ENCODE peak calls at places on chromosomes 7 and 10, in four cellular contexts. Y is fibroblast of lung, M is brain microvascular endothelial cell, D is astrocyte. H is an unnamed sample.

GRCh38 chr7:99365318-99366141 is 9.0 kb upstream of the ARPC1B start:
- DNase-seq in Y (no peak), M (no peak), D (no peak), H (no peak)

GRCh38 chr7:103795112-103795511 is 194.3 kb downstream of the RELN start:
- DNase-seq in Y (no peak), M (no peak), D (no peak), H (no peak)

GRCh38 chr10:53108317-53108934 is 335.8 kb upstream of the MBL2 start:
- DNase-seq in Y (peak; percentile 1), M (no peak), D (no peak), H (no peak)

GRCh38 chr10:9823268-9823930 is 1194.3 kb upstream of the CELF2 start:
- DNase-seq in Y (peak; percentile 25), M (no peak), D (peak; percentile 16), H (no peak)

GRCh38 chr7:104160375-104160774 is 47.4 kb downstream of the ORC5 start:
- DNase-seq in Y (no peak), M (no peak), D (no peak), H (peak; percentile 5)

GRCh38 chr7:26467104-26467503 is 175.4 kb downstream of the SNX10 start:
- DNase-seq in Y (no peak), M (no peak), D (no peak), H (no peak)

GRCh38 chr7:11830582-11831382 is 1.2 kb downstream of the THSD7A start:
- DNase-seq in Y (peak; percentile 61), M (no peak), D (peak; percentile 51), H (no peak)

GRCh38 chr10:35876248-35876647 is 234.2 kb upstream of the FZD8 start:
- DNase-seq in Y (peak; percentile 69), M (peak; percentile 41), D (peak; percentile 54), H (peak; percentile 63)

GRCh38 chr10:131310904-131311660 is 439 bp downstream of the TCERG1L start:
- DNase-seq in Y (no peak), M (no peak), D (no peak), H (no peak)

GRCh38 chr10:30894221-30894620 is 137.4 kb downstream of the ZNF438 start:
- DNase-seq in Y (no peak), M (no peak), D (no peak), H (no peak)

GRCh38 chr7:35694161-35694783 is 663 bp downstream of the HERPUD2 start:
- DNase-seq in Y (peak; percentile 25), M (peak; percentile 17), D (no peak), H (no peak)

GRCh38 chr7:138886501-138886917 is 88.5 kb upstream of the ATP6V0A4 start:
- DNase-seq in Y (peak; percentile 59), M (peak; percentile 70), D (peak; percentile 39), H (peak; percentile 28)

GRCh38 chr7:56092789-56093531 is at the start of gene PHKG1:
- DNase-seq in Y (peak; percentile 80), M (peak; percentile 74), D (peak; percentile 72), H (no peak)

GRCh38 chr10:127911218-127911866 is 4.4 kb downstream of the PTPRE start:
- DNase-seq in Y (no peak), M (no peak), D (no peak), H (no peak)

GRCh38 chr7:100423315-100423714 is 5.2 kb downstream of the ZCWPW1 start:
- DNase-seq in Y (no peak), M (no peak), D (no peak), H (no peak)

GRCh38 chr7:155764432-155764798 is 47.8 kb downstream of the SHH start:
- DNase-seq in Y (no peak), M (no peak), D (no peak), H (no peak)

GRCh38 chr10:18279202-18279601 is 139.0 kb downstream of the CACNB2 start:
- DNase-seq in Y (peak; percentile 40), M (peak; percentile 9), D (peak; percentile 25), H (peak; percentile 7)

GRCh38 chr7:113371376-113372043 is 253.2 kb upstream of the SMIM30 start:
- DNase-seq in Y (peak; percentile 46), M (no peak), D (peak; percentile 44), H (no peak)

GRCh38 chr10:32982911-32983310 is 24.9 kb upstream of the ITGB1 start:
- DNase-seq in Y (peak; percentile 63), M (no peak), D (peak; percentile 54), H (no peak)

GRCh38 chr7:129434846-129435318 is 650 bp downstream of the STRIP2 start:
- DNase-seq in Y (peak; percentile 18), M (peak; percentile 2), D (no peak), H (no peak)

GRCh38 chr7:135768990-135769389 is 20.4 kb upstream of the FAM180A start:
- DNase-seq in Y (no peak), M (no peak), D (no peak), H (no peak)

GRCh38 chr7:82230826-82231581 is 212.6 kb downstream of the CACNA2D1 start:
- DNase-seq in Y (no peak), M (no peak), D (no peak), H (no peak)

GRCh38 chr7:18386590-18386989 is 109.0 kb upstream of the HDAC9 start:
- DNase-seq in Y (no peak), M (no peak), D (no peak), H (no peak)

GRCh38 chr7:491292-491957 is 28.2 kb downstream of the PDGFA start:
- DNase-seq in Y (no peak), M (no peak), D (no peak), H (no peak)

GRCh38 chr10:80122746-80123145 is 9.8 kb upstream of the PLAC9 start:
- DNase-seq in Y (no peak), M (no peak), D (no peak), H (no peak)

GRCh38 chr10:92913973-92914372 is 65.7 kb downstream of the EXOC6 start:
- DNase-seq in Y (no peak), M (no peak), D (no peak), H (no peak)

GRCh38 chr7:90834771-90835170 is 238.7 kb downstream of the CDK14 start:
- DNase-seq in Y (peak; percentile 66), M (no peak), D (peak; percentile 58), H (no peak)

GRCh38 chr7:116978006-116978405 is 24.7 kb downstream of the ST7 start:
- DNase-seq in Y (no peak), M (no peak), D (no peak), H (no peak)

GRCh38 chr10:27947513-27947912 is 51.4 kb downstream of the ODAD2 start:
- DNase-seq in Y (no peak), M (no peak), D (no peak), H (no peak)

GRCh38 chr7:135798104-135798503 is 49.5 kb upstream of the FAM180A start:
- DNase-seq in Y (no peak), M (no peak), D (no peak), H (no peak)

GRCh38 chr10:111999915-112000302 is 183.7 kb downstream of the GPAM start:
- DNase-seq in Y (no peak), M (no peak), D (no peak), H (no peak)
- TF ChIP-seq CTCF in Y (no peak), M (no peak), D (no peak), H (no peak)

DNA sequence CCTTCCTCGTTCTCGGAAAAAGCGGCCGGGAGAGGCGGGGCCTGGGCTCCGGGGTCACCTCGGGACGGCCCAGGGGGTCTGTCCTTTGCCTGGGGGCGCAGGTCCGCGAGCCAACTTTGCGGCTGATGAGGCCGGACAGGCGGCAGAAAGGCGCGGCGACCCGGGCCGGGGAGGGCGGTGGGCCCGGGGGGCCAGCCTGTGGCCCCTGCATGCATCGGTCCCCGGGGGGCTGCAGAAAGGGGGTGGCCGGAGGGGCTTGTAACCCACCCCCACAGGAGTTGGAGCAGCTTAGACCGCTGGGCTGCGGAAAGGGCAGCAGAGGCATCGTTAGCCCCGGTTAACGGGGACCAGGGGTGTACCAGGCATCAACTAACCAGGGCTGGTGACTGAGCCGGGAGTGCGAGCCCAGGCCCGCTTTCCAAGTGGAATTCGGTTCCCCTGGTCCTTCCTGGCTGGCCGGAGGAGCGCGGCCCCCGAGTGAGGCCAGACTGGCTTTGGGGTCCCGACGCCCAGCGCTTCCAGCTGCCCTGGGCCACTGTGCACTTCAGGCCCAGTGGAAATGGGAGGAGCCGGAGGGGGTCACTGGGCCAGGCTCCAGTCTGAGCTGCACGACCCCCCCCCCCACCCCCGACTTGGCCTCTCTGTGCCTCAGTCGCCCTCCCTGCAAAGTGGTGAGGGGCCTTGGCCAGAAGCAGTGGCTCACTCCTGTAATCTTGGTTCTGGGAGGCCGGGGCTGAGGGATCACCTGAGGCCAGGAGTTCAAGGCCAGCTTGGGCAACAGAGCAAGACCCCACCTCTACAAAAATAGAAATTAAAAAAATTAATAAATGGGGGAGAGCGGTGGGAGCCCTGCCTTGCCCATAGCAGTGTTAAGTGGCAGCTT is 919 bp downstream of the SLC29A4 start:
- DNase-seq in Y (no peak), M (no peak), D (no peak), H (no peak)
- H3K4me3 ChIP-seq in Y (peak overlapping the region; percentile 48), M (peak overlapping the region; percentile 20), D (no peak overlapping the region), H (peak overlapping the region; percentile 37)

GRCh38 chr10:25063644-25064043 is 47.2 kb downstream of the THNSL1 start:
- DNase-seq in Y (no peak), M (no peak), D (no peak), H (no peak)

GRCh38 chr10:25063157-25063556 is 46.7 kb downstream of the THNSL1 start:
- DNase-seq in Y (no peak), M (no peak), D (no peak), H (no peak)

GRCh38 chr10:25068152-25069058 is 52.0 kb downstream of the THNSL1 start:
- DNase-seq in Y (peak; percentile 85), M (peak; percentile 80), D (peak; percentile 82), H (peak; percentile 23)

GRCh38 chr10:25064401-25064800 is 48.0 kb downstream of the THNSL1 start:
- DNase-seq in Y (no peak), M (no peak), D (no peak), H (no peak)

GRCh38 chr10:25065761-25066476 is 49.5 kb downstream of the THNSL1 start:
- DNase-seq in Y (no peak), M (no peak), D (no peak), H (no peak)
- H3K27me3 ChIP-seq in Y (no peaks in the 10 kb centered on the region), M (no peaks in the 10 kb centered on the region), D (no peaks in the 10 kb centered on the region), H (no peaks in the 10 kb centered on the region)

DNA sequence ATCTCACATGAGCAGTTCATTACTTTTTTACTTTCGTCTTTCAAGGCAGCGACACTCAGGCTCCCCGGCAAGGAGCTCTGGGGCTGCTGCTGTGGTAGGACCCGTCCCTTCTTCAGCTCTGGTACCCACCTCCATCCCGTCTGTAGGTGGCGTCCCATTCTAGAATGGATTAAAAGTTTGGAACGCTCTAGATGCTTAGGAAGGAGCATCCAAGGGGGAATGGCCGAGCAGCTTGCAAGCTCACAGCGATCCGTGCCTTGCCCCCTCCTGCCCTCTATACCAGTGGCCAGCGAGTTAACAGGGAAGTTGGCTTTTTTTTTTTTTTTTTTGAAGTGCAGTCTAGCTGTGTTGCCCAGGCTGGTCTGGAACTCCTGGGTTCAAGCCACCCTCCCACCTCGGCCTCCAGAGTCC is 22.8 kb upstream of the TTYH3 start:
- DNase-seq in Y (no peak), M (no peak), D (no peak), H (no peak)
- TF ChIP-seq CTCF in Y (peak; percentile 31), M (peak; percentile 78), D (peak; percentile 28), H (peak; percentile 46)

H was measured in kidney epithelial cell.